ENCODE peak calls at places on chromosomes 6 and 20, in eight cellular contexts. F is NCI-H774; R is AG09309; Z is activated naive CD8-positive, alpha-beta T cell treated with anti-CD3 and anti-CD28 coated beads for 36 hours; H is stimulated activated CD4-positive, alpha-beta T cell treated with anti-CD3 and anti-CD28 coated beads, Interleukin-4, amount 100 ng/mL, for 48 hours; X is epithelial cell of esophagus; W is IMR-90; E is endothelial cell of umbilical vein. A is an unnamed sample.

GRCh38 chr20:61886721-61887658 is 178.7 kb downstream of the TAF4 start:
- DNase-seq in F (peak), R (no peak), Z (peak), H (peak), X (peak), W (peak), E (peak), A (peak)

GRCh38 chr20:32390999-32391398 is 32.9 kb downstream of the ASXL1 start:
- DNase-seq in F (no peak), R (no peak), Z (no peak), H (no peak), X (peak), W (peak), E (no peak), A (no peak)

GRCh38 chr20:44711237-44711636 is 3.9 kb upstream of the CCN5 start:
- DNase-seq in F (no peak), R (no peak), Z (no peak), H (no peak), X (no peak), W (peak), E (no peak), A (no peak)

GRCh38 chr6:73968358-73968757 is 272.4 kb downstream of the CD109 start:
- DNase-seq in F (no peak), R (no peak), Z (no peak), H (no peak), X (no peak), W (peak), E (peak), A (no peak)

GRCh38 chr6:41370488-41371111 is 35.2 kb downstream of the NCR2 start:
- DNase-seq in F (no peak), R (no peak), Z (no peak), H (no peak), X (peak), W (no peak), E (no peak), A (no peak)

GRCh38 chr20:62003567-62004405 is 61.9 kb downstream of the TAF4 start:
- DNase-seq in F (no peak), R (no peak), Z (no peak), H (no peak), X (no peak), W (no peak), E (no peak), A (no peak)

GRCh38 chr6:106309766-106310373 is 15.7 kb downstream of the ATG5 start:
- DNase-seq in F (peak), R (peak), Z (no peak), H (no peak), X (peak), W (peak), E (peak), A (no peak)

GRCh38 chr20:44817143-44817910 is 7.0 kb upstream of the RIMS4 start:
- DNase-seq in F (no peak), R (no peak), Z (no peak), H (no peak), X (no peak), W (no peak), E (no peak), A (no peak)

GRCh38 chr6:5521322-5521721 is 260.0 kb downstream of the FARS2 start:
- DNase-seq in F (no peak), R (no peak), Z (no peak), H (no peak), X (no peak), W (no peak), E (peak), A (no peak)

GRCh38 chr6:158867381-158868121 is 48.4 kb upstream of the EZR start:
- DNase-seq in F (no peak), R (no peak), Z (no peak), H (no peak), X (peak), W (no peak), E (no peak), A (no peak)

GRCh38 chr6:16437984-16438383 is 199.6 kb downstream of the GMPR start:
- DNase-seq in F (no peak), R (no peak), Z (no peak), H (no peak), X (no peak), W (no peak), E (no peak), A (no peak)